ENCODE peak calls at places on chromosome 9, in six cellular contexts. X, T, K, Q, L and C are unnamed samples.

GRCh38 chr9:129482521-129483466 is 138.1 kb downstream of the C9orf50 start:
- DNase-seq in X (peak), T (peak), K (peak), Q (peak), L (peak), C (peak)

GRCh38 chr9:78860806-78861475 is 564.0 kb downstream of the PSAT1 start:
- DNase-seq in X (peak), T (no peak), K (peak), Q (no peak), L (no peak), C (no peak)

GRCh38 chr9:111066427-111066826 is 28.2 kb upstream of the LPAR1 start:
- DNase-seq in X (peak), T (no peak), K (peak), Q (no peak), L (no peak), C (no peak)

GRCh38 chr9:130633336-130634190 is 30.8 kb upstream of the PRDM12 start:
- DNase-seq in X (no peak), T (peak), K (no peak), Q (no peak), L (no peak), C (no peak)

GRCh38 chr9:16417101-16417500 is 453.4 kb downstream of the BNC2 start:
- DNase-seq in X (peak), T (no peak), K (peak), Q (no peak), L (no peak), C (no peak)

GRCh38 chr9:127035948-127036347 is 86.5 kb downstream of the ANGPTL2 start:
- DNase-seq in X (peak), T (no peak), K (peak), Q (peak), L (peak), C (no peak)

GRCh38 chr9:121299467-121300282 is 31.7 kb downstream of the GSN start:
- DNase-seq in X (no peak), T (peak), K (peak), Q (peak), L (peak), C (peak)

GRCh38 chr9:137506702-137507171 is 43.5 kb downstream of the PNPLA7 start:
- DNase-seq in X (peak), T (no peak), K (no peak), Q (no peak), L (no peak), C (no peak)

GRCh38 chr9:125412166-125412565 is 150.5 kb downstream of the GAPVD1 start:
- DNase-seq in X (no peak), T (no peak), K (no peak), Q (no peak), L (no peak), C (no peak)

GRCh38 chr9:137205126-137206069 is at the start of the genes NDOR1 and TMEM203:
- DNase-seq in X (peak), T (peak), K (peak), Q (peak), L (peak), C (peak)

GRCh38 chr9:21682376-21682775 is 120.1 kb upstream of the MTAP start:
- DNase-seq in X (no peak), T (no peak), K (no peak), Q (no peak), L (no peak), C (no peak)

GRCh38 chr9:108837530-108837929 is 18.3 kb downstream of the ACTL7B start:
- DNase-seq in X (no peak), T (no peak), K (no peak), Q (no peak), L (no peak), C (no peak)

GRCh38 chr9:117415584-117415937 is 704 bp upstream of the ASTN2 start:
- DNase-seq in X (no peak), T (no peak), K (no peak), Q (no peak), L (no peak), C (no peak)

GRCh38 chr9:30995951-30996738 is 1388.3 kb upstream of the ACO1 start:
- DNase-seq in X (no peak), T (no peak), K (no peak), Q (no peak), L (no peak), C (no peak)

GRCh38 chr9:131094622-131095021 is 1.7 kb upstream of the AIF1L start:
- DNase-seq in X (peak), T (no peak), K (peak), Q (no peak), L (no peak), C (no peak)

GRCh38 chr9:563200-563599 is 278.3 kb upstream of the DMRT1 start:
- DNase-seq in X (no peak), T (no peak), K (no peak), Q (no peak), L (no peak), C (no peak)

GRCh38 chr9:111098093-111098492 is 59.8 kb upstream of the LPAR1 start:
- DNase-seq in X (no peak), T (no peak), K (no peak), Q (no peak), L (no peak), C (no peak)

GRCh38 chr9:88657893-88658292 is 122.9 kb downstream of the NXNL2 start:
- DNase-seq in X (peak), T (no peak), K (peak), Q (no peak), L (no peak), C (no peak)

GRCh38 chr9:122122903-122123632 is 30.0 kb upstream of the TTLL11 start:
- DNase-seq in X (peak), T (peak), K (peak), Q (peak), L (no peak), C (no peak)

GRCh38 chr9:75880556-75880955 is 9.9 kb upstream of the PCSK5 start:
- DNase-seq in X (peak), T (no peak), K (no peak), Q (no peak), L (no peak), C (no peak)

GRCh38 chr9:71504636-71505035 is 263.7 kb downstream of the CEMIP2 start:
- DNase-seq in X (no peak), T (no peak), K (no peak), Q (no peak), L (no peak), C (no peak)

GRCh38 chr9:99055384-99055783 is 49.5 kb upstream of the TGFBR1 start:
- DNase-seq in X (no peak), T (no peak), K (no peak), Q (no peak), L (no peak), C (no peak)

GRCh38 chr9:77999231-77999631 is 32.4 kb downstream of the GNAQ start:
- DNase-seq in X (no peak), T (no peak), K (peak), Q (no peak), L (no peak), C (no peak)

GRCh38 chr9:135324329-135324728 is 155.3 kb upstream of the PPP1R26 start:
- DNase-seq in X (no peak), T (no peak), K (no peak), Q (no peak), L (no peak), C (no peak)

GRCh38 chr9:97591535-97591934 is 41.6 kb downstream of the TSTD2 start:
- DNase-seq in X (no peak), T (no peak), K (no peak), Q (no peak), L (no peak), C (no peak)

GRCh38 chr9:78682206-78682605 is 385.3 kb downstream of the PSAT1 start:
- DNase-seq in X (peak), T (no peak), K (no peak), Q (no peak), L (no peak), C (no peak)

GRCh38 chr9:135888766-135889394 is 18.5 kb downstream of the CAMSAP1 start:
- DNase-seq in X (no peak), T (no peak), K (no peak), Q (no peak), L (no peak), C (peak)

GRCh38 chr9:115015018-115015635 is 84.7 kb upstream of the TNFSF8 start:
- DNase-seq in X (peak), T (no peak), K (peak), Q (no peak), L (no peak), C (no peak)

GRCh38 chr9:134895849-134896833 is 15.5 kb downstream of the FCN2 start:
- DNase-seq in X (peak), T (peak), K (peak), Q (peak), L (no peak), C (peak)

GRCh38 chr9:15935661-15936315 is 382.9 kb downstream of the CCDC171 start:
- DNase-seq in X (peak), T (no peak), K (no peak), Q (no peak), L (no peak), C (no peak)

GRCh38 chr9:133199648-133200321 is 9.3 kb downstream of the OBP2B start:
- DNase-seq in X (no peak), T (peak), K (no peak), Q (no peak), L (no peak), C (no peak)

GRCh38 chr9:107397076-107398049 is 92.2 kb downstream of the KLF4 start:
- DNase-seq in X (peak), T (no peak), K (peak), Q (no peak), L (no peak), C (no peak)

GRCh38 chr9:137604345-137605145 is 941 bp upstream of the ARRDC1 start:
- DNase-seq in X (no peak), T (no peak), K (no peak), Q (peak), L (no peak), C (no peak)

DNA sequence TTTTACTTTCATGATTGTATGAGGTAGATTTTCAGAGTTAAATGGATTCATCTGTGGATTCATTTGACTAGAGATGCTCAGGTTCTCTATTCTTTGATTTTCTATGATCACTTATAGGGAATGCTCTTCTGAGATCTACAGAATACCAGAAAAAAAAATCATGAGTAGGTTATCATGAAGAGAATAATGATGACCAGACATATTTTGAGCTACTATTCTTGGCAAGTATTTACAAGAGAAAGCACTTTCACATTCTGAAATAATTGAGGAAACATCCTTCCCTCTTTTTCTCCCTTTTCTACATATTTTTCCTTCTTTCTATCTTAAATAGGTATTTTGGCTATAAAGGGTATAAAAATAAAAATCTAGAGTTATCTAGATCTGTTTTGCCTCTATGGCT is 543.1 kb upstream of the TUSC1 start:
- DNase-seq in X (no peak), T (no peak), K (no peak), Q (no peak), L (no peak), C (no peak)
- H3K27ac ChIP-seq in X (no peak), T (no peak), K (no peak), Q (no peak), L (no peak), C (no peak)

DNA sequence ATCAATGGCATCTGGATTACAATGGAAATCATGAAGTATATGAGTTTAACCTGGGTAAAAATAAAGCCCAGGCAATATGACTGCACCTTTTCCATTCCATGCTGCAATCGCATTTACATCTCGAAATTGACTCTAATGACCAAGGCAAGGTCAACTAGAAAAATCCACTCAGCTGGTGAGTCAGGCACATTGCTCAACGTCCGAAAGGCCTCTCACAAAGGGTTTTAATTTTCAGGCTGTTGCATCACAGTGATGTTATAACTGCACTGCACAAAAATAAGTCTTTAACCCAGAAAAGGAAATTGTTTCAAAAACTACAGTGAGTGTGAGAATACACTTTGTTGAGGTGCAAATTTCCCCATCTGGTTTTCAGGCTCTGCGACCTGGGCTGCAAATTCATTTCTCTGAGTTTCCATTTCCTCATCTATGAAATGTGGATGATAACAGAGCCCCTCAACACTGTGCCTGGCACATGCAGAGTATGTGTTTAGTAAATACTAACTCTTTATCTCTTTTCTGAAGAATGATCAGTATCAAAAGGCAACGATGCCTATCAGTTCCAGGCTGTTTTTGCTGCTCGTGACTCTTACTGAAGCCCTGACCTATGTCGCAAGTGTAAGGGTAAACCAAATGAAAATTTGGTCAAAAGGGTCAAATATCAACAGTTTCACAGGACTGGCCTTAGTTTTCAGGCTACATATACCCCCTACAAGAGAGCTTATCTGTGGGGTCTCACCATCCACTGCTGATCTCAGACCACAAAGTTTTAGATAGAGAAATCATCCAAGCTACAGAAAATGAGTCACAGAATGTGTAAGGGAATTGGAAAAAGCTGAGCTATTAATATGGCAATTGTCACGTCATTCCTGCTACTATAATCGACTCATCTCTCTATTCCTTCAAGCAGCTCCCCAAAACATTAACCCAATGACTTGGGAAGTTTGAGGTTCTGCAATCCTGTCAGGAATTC is 4.1 kb downstream of the NFIL3 start:
- DNase-seq in X (peak), T (peak), K (peak), Q (peak), L (peak), C (no peak)
- H3K4me3 ChIP-seq in X (peak), T (no peak), K (no peak), Q (no peak), L (peak), C (peak)

DNA sequence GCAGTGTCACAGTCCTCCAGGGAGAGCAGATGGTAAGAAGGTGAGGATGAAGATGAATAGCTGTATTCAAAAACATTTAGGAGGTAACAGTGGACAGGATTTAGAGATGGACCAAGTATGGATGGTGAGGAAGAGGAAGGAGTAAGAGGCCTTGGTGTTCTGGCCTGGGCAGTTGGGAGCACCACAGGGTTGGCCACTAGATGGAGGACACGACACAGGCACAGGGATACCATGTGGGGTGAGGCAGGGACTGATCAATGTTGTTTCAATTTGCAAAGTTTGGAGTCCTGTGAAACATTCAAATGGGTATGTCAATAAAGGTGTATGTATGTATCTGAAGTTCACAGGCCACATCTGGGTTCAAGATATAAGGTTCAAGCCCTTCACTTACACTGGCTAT is 141.1 kb upstream of the RASEF start:
- DNase-seq in X (no peak), T (no peak), K (no peak), Q (no peak), L (no peak), C (no peak)
- TF ChIP-seq CTCF in X (no peak), T (no peak), K (no peak), Q (no peak), L (no peak), C (no peak)

GRCh38 chr9:81611664-81612063 is 77.7 kb downstream of the TLE1 start:
- DNase-seq in X (no peak), T (no peak), K (no peak), Q (no peak), L (no peak), C (no peak)

GRCh38 chr9:81608289-81608657 is 81.1 kb downstream of the TLE1 start:
- DNase-seq in X (no peak), T (no peak), K (no peak), Q (no peak), L (no peak), C (no peak)

GRCh38 chr9:81609782-81610738 is 79.3 kb downstream of the TLE1 start:
- DNase-seq in X (no peak), T (no peak), K (peak), Q (no peak), L (no peak), C (no peak)

GRCh38 chr9:81613002-81613750 is 76.2 kb downstream of the TLE1 start:
- DNase-seq in X (peak), T (no peak), K (peak), Q (peak), L (peak), C (no peak)

GRCh38 chr9:81610739-81611107 is 78.6 kb downstream of the TLE1 start:
- DNase-seq in X (no peak), T (no peak), K (no peak), Q (no peak), L (no peak), C (no peak)
- H3K27ac ChIP-seq in X (no peak), T (no peak), K (no peak), Q (no peak), L (no peak), C (no peak)

GRCh38 chr9:3704890-3705289 is 179.1 kb upstream of the RFX3 start:
- DNase-seq in X (no peak), T (no peak), K (no peak), Q (no peak), L (no peak), C (no peak)

GRCh38 chr9:3698531-3698930 is 172.7 kb upstream of the RFX3 start:
- DNase-seq in X (no peak), T (no peak), K (no peak), Q (no peak), L (no peak), C (no peak)

GRCh38 chr9:3700772-3701171 is 175.0 kb upstream of the RFX3 start:
- DNase-seq in X (no peak), T (no peak), K (no peak), Q (no peak), L (no peak), C (no peak)

GRCh38 chr9:3696368-3696767 is 170.6 kb upstream of the RFX3 start:
- DNase-seq in X (no peak), T (no peak), K (no peak), Q (no peak), L (no peak), C (no peak)

GRCh38 chr9:3699868-3700267 is 174.1 kb upstream of the RFX3 start:
- DNase-seq in X (no peak), T (no peak), K (no peak), Q (no peak), L (no peak), C (no peak)
- H3K4me3 ChIP-seq in X (no peak), T (no peak), K (no peak), Q (no peak), L (no peak), C (no peak)